ENCODE peak calls at places on chromosome 12, in seven cellular contexts. T is AG04450; A is NCI-H2107; R is stimulated activated CD4-positive, alpha-beta T cell treated with anti-CD3 and anti-CD28 coated beads, Interleukin-1b, Interleukin-23, amount 100 ng/mL, for 1 hour; P is left colon; F is NCI-H1092 treated with DMSO at 0.1 percent for 48 hours; X is fibroblast of pulmonary artery. I is an unnamed sample.

GRCh38 chr12:75207338-75208083 is 2.1 kb downstream of the KCNC2 start:
- DNase-seq in X (no peak), A (no peak), T (no peak), P (no peak), F (no peak), R (no peak), I (no peak)

GRCh38 chr12:52401526-52401925 is 4.6 kb downstream of the KRT82 start:
- DNase-seq in P (no peak), A (no peak), F (no peak), T (no peak), R (no peak), X (no peak), I (no peak)

GRCh38 chr12:104933778-104934177 is 24.3 kb downstream of the SLC41A2 start:
- DNase-seq in X (no peak), A (no peak), R (no peak), P (no peak), F (no peak), T (no peak), I (no peak)

GRCh38 chr12:127389923-127390322 is 877.0 kb upstream of the TMEM132C start:
- DNase-seq in X (peak; percentile 53), R (no peak), F (no peak), P (no peak), T (peak; percentile 26), A (no peak), I (no peak)

GRCh38 chr12:54082402-54082892 is 28.8 kb downstream of the HOXC4 start:
- DNase-seq in R (no peak), A (no peak), T (no peak), P (peak; percentile 30), F (peak; percentile 69), X (no peak), I (peak; percentile 7)

GRCh38 chr12:126617312-126617711 is 1552.1 kb downstream of the AACS start:
- DNase-seq in P (no peak), R (no peak), A (no peak), T (no peak), X (peak; percentile 19), F (no peak), I (no peak)

GRCh38 chr12:89384050-89384749 is 31.9 kb upstream of the DUSP6 start:
- DNase-seq in P (peak; percentile 63), A (no peak), X (peak; percentile 98), F (peak; percentile 59), R (no peak), T (peak; percentile 87), I (no peak)

GRCh38 chr12:89954259-89954658 is 245.6 kb upstream of the ATP2B1 start:
- DNase-seq in T (no peak), P (no peak), R (no peak), A (no peak), X (no peak), F (no peak), I (no peak)

GRCh38 chr12:108985750-108986149 is 35.1 kb downstream of the SVOP start:
- DNase-seq in T (no peak), P (no peak), R (no peak), A (no peak), F (no peak), X (no peak), I (no peak)

GRCh38 chr12:9064815-9065606 is 50.7 kb downstream of the A2M start:
- DNase-seq in R (no peak), F (no peak), A (no peak), X (peak; percentile 41), P (peak; percentile 91), T (no peak), I (no peak)

GRCh38 chr12:83075471-83075870 is 388.8 kb downstream of the TMTC2 start:
- DNase-seq in F (no peak), T (no peak), P (no peak), A (no peak), R (no peak), X (no peak), I (no peak)

GRCh38 chr12:127162307-127162706 is 1104.7 kb upstream of the TMEM132C start:
- DNase-seq in X (no peak), A (no peak), P (no peak), R (no peak), F (no peak), T (no peak), I (no peak)

GRCh38 chr12:43462741-43463140 is 89.3 kb downstream of the ADAMTS20 start:
- DNase-seq in R (no peak), X (no peak), F (no peak), A (no peak), P (no peak), T (no peak), I (no peak)

GRCh38 chr12:93029091-93029490 is 100.0 kb upstream of the EEA1 start:
- DNase-seq in P (no peak), R (no peak), T (no peak), F (no peak), A (no peak), X (no peak), I (no peak)

GRCh38 chr12:43551971-43552559 is at the start of gene ADAMTS20:
- DNase-seq in P (no peak), A (no peak), T (no peak), X (peak; percentile 1), R (no peak), F (no peak), I (peak; percentile 42)

GRCh38 chr12:120720234-120720968 is 5.2 kb upstream of the ACADS start:
- DNase-seq in P (no peak), X (peak; percentile 83), R (no peak), A (no peak), T (peak; percentile 20), F (no peak), I (peak; percentile 10)

GRCh38 chr12:95608252-95609033 is 57.2 kb upstream of the USP44 start:
- DNase-seq in A (no peak), F (peak; percentile 69), X (peak; percentile 54), T (no peak), R (no peak), P (no peak), I (no peak)

GRCh38 chr12:79927772-79928474 is 7.0 kb downstream of the PPP1R12A start:
- DNase-seq in P (no peak), R (no peak), A (no peak), F (no peak), T (no peak), X (no peak), I (no peak)

GRCh38 chr12:92056290-92056689 is 89.4 kb downstream of the BTG1 start:
- DNase-seq in R (no peak), T (no peak), F (no peak), P (no peak), A (no peak), X (no peak), I (no peak)

GRCh38 chr12:32270818-32271710 is 128.3 kb upstream of the FGD4 start:
- DNase-seq in F (no peak), X (peak; percentile 33), P (no peak), R (no peak), A (no peak), T (no peak), I (no peak)

GRCh38 chr12:13631873-13632272 is 349.5 kb downstream of the GRIN2B start:
- DNase-seq in T (no peak), X (no peak), R (no peak), A (no peak), P (no peak), F (no peak), I (no peak)

GRCh38 chr12:56518570-56518969 is 3.0 kb upstream of the RBMS2 start:
- DNase-seq in A (no peak), T (no peak), F (no peak), R (no peak), P (no peak), X (peak; percentile 43), I (no peak)

GRCh38 chr12:51886021-51886710 is 1.7 kb upstream of the ANKRD33 start:
- DNase-seq in R (no peak), A (no peak), F (no peak), P (peak; percentile 77), X (peak; percentile 99), T (peak; percentile 81), I (no peak)

I was measured in NCI-H2171.